ENCODE peak calls at places on chromosomes 4 and X, in nine cellular contexts. P is left ventricle myocardium inferior, N is HepG2, U is kidney, E is spleen, V is astrocyte, Q is OCI-LY7, T is fibroblast of lung, W is A549. C is an unnamed sample.

GRCh38 chr4:24405926-24406325 is 178.4 kb downstream of the DHX15 start:
- DNase-seq in T (no peak), P (no peak), W (no peak), E (no peak), V (no peak), Q (no peak), U (no peak), N (no peak), C (no peak)

GRCh38 chr4:181043486-181043885 is 1199.7 kb upstream of the TENM3 start:
- DNase-seq in T (no peak), P (no peak), Q (no peak), V (no peak), W (no peak), N (no peak), U (no peak), E (no peak), C (no peak)

GRCh38 chr4:3317656-3318211 is 24.9 kb downstream of the RGS12 start:
- DNase-seq in E (peak), Q (no peak), T (no peak), N (no peak), V (no peak), U (peak), W (no peak), P (no peak), C (peak)

GRCh38 chr4:184598753-184599491 is 50.3 kb downstream of the CASP3 start:
- DNase-seq in P (no peak), W (no peak), N (no peak), V (no peak), Q (no peak), U (no peak), E (no peak), T (no peak), C (peak)

GRCh38 chrX:39000802-39001201 is 199.5 kb downstream of the MID1IP1 start:
- DNase-seq in W (no peak), E (no peak), P (no peak), U (no peak), Q (no peak), N (no peak), T (peak), V (no peak), C (no peak)

GRCh38 chr4:1347410-1347864 is 429 bp downstream of the UVSSA start:
- DNase-seq in E (peak), W (peak), U (peak), N (peak), P (peak), V (peak), T (peak), Q (peak), C (peak)

GRCh38 chr4:86446996-86447395 is 87.1 kb upstream of the MAPK10 start:
- DNase-seq in N (no peak), P (no peak), T (no peak), V (no peak), U (no peak), Q (no peak), W (no peak), E (no peak), C (no peak)

GRCh38 chr4:153218961-153219360 is 14.7 kb downstream of the TRIM2 start:
- DNase-seq in Q (no peak), U (no peak), N (peak), W (no peak), E (no peak), V (no peak), P (no peak), T (no peak), C (no peak)

GRCh38 chr4:106659386-106659785 is 290.8 kb upstream of the GIMD1 start:
- DNase-seq in P (no peak), Q (no peak), T (no peak), W (no peak), N (no peak), E (no peak), V (no peak), U (no peak), C (no peak)

GRCh38 chrX:9562851-9563250 is 98.0 kb downstream of the TBL1X start:
- DNase-seq in T (peak), V (peak), W (peak), E (no peak), U (no peak), N (peak), Q (no peak), P (no peak), C (no peak)

GRCh38 chrX:9566150-9566621 is 101.3 kb downstream of the TBL1X start:
- DNase-seq in Q (no peak), V (peak), U (no peak), E (no peak), P (peak), W (peak), N (peak), T (peak), C (peak)

GRCh38 chr4:8897768-8898167 is 26.1 kb upstream of the HMX1 start:
- DNase-seq in T (no peak), Q (no peak), U (no peak), E (no peak), P (no peak), W (no peak), V (no peak), N (no peak), C (peak)

GRCh38 chr4:173237152-173237551 is 68.5 kb downstream of the GALNT7 start:
- DNase-seq in Q (no peak), V (no peak), W (no peak), P (no peak), T (no peak), N (no peak), U (no peak), E (no peak), C (no peak)

GRCh38 chr4:70739496-70740337 is 18.0 kb downstream of the RUFY3 start:
- DNase-seq in U (no peak), W (no peak), T (no peak), E (no peak), P (no peak), N (peak), V (no peak), Q (no peak), C (no peak)

GRCh38 chr4:162952232-162952631 is 214.5 kb downstream of the NAF1 start:
- DNase-seq in P (no peak), N (no peak), Q (no peak), T (no peak), W (no peak), E (no peak), U (no peak), V (peak), C (no peak)

GRCh38 chrX:19991350-19991718 is 473 bp upstream of the BCLAF3 start:
- DNase-seq in N (no peak), T (no peak), Q (peak), W (no peak), E (no peak), P (no peak), U (no peak), V (no peak), C (no peak)
- H3K4me3 ChIP-seq in N (peak), T (peak), Q (peak), W (peak), E (no peak), P (peak), U (peak), V (peak), C (peak)

DNA sequence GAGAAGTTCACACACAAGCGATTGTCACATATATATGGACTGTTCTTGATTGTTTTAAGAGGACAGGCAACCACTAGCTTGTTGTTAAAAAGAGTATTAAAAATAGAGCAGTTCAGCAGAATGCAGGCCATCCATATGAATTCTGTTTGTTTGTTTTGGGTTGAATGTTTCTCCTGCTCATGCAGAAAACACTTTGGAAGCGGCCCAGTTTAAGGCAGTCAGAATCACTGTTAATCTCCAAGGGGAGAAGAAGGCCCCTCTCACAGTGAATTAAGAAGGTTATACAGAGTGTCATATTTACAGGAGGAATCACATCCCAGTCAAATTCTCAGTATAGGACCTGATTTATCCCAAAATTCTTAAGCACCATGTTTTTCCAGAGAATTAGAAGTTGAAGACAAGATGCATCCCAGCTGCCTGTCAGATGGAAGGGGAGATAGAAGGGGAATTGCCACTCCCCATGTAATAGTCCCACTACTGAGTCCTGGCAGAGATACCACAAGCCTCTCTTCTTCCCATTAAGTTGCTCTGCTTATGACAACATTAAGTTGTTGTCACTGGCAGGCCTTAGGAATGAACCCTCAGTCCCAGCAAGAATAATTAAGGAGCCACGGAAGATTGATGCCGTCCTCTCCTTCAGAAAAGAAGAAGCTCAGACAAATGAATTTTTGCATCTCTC is 138.5 kb downstream of the LDB2 start:
- DNase-seq in Q (no peak), N (no peak), T (peak), V (no peak), U (no peak), E (no peak), P (no peak), W (no peak), C (no peak)
- H3K27ac ChIP-seq in Q (no peak), N (no peak), T (no peak), V (no peak), U (no peak), E (no peak), P (peak), W (no peak), C (no peak)

GRCh38 chr4:186647821-186648220 is 75.8 kb downstream of the FAT1 start:
- DNase-seq in N (no peak), Q (no peak), T (no peak), E (no peak), U (no peak), W (no peak), V (no peak), P (no peak), C (no peak)

GRCh38 chr4:186650401-186651180 is 73.1 kb downstream of the FAT1 start:
- DNase-seq in Q (no peak), N (no peak), V (no peak), E (no peak), U (no peak), T (no peak), W (no peak), P (no peak), C (no peak)

GRCh38 chr4:186651624-186652023 is 72.0 kb downstream of the FAT1 start:
- DNase-seq in T (peak), Q (no peak), U (peak), W (peak), N (no peak), P (peak), V (peak), E (no peak), C (peak)

GRCh38 chr4:186653973-186654372 is 69.7 kb downstream of the FAT1 start:
- DNase-seq in E (no peak), N (no peak), Q (no peak), U (no peak), T (no peak), V (no peak), W (no peak), P (no peak), C (no peak)

DNA sequence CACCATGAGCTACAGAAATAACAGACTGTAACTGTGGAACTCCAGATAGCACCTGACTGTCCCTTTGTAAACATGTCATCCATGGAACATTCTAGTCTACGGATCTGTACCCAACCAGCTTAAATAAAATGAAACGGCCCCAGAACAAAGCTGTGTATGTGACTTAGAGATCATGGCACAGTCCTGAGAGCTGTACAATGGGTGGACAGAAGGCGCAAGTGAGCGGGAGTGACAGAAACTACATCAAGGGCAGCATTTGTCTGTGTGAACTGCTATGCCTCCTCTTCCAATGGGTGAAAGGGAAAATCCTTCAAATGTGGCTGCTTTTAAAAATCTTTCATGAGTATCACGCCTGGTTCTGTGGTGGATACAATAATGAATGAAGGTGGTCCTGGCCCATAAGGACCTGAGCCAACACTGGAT is 72.5 kb downstream of the FAT1 start:
- DNase-seq in W (no peak), T (no peak), N (no peak), E (no peak), U (no peak), P (no peak), V (no peak), Q (no peak), C (no peak)
- H3K4me3 ChIP-seq in W (peak), T (no peak), N (no peak), E (no peak), U (peak), P (peak), V (peak), Q (no peak), C (peak)

DNA sequence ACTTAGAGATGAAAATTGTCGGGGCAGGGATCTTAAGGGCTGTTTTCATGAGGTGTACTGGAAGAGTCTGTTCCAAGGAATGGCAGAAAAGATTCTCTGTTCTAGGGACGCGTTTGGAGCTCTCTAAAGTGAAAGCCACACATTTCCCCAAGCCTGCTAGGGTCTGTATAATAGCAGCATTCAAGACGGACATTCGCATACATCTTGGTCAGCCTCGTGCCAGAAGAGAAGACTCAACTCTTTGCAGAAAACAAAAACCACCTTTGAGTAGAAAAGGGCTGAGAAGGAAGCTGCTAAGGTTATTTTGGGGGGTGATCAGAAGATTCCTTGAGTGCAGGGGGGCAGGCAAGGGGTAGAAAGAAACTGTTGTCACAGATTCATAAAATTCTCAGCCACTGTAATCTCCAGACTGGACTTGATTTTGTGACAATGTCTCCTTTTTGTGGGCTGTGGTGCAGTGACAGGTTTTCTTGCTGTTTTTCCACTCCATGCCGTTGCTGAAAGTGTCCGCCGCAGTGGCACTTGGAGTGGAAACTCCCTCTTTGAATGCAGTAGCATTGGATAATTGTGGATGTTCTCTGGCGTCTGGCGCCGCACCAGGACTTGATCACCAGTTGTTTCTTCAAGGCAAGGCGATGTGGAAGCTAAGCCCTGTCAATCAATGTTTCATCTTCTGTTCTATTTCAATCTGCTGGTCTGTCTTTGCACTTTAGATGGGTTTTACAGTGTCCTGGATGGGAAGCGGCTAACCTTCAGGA is 2.9 kb downstream of the GYG2 start:
- DNase-seq in U (no peak), E (no peak), Q (no peak), V (no peak), W (no peak), T (no peak), N (no peak), P (no peak), C (no peak)
- H3K27ac ChIP-seq in U (no peak), E (no peak), Q (no peak), V (no peak), W (no peak), T (no peak), N (no peak), P (no peak), C (no peak)

GRCh38 chr4:81199831-81200230 is 15.2 kb downstream of the PRKG2 start:
- DNase-seq in N (no peak), U (no peak), E (no peak), Q (no peak), P (no peak), V (no peak), T (no peak), W (no peak), C (no peak)
- H3K4me3 ChIP-seq in N (no peak), U (no peak), E (no peak), Q (no peak), P (no peak), V (no peak), T (no peak), W (no peak), C (no peak)

DNA sequence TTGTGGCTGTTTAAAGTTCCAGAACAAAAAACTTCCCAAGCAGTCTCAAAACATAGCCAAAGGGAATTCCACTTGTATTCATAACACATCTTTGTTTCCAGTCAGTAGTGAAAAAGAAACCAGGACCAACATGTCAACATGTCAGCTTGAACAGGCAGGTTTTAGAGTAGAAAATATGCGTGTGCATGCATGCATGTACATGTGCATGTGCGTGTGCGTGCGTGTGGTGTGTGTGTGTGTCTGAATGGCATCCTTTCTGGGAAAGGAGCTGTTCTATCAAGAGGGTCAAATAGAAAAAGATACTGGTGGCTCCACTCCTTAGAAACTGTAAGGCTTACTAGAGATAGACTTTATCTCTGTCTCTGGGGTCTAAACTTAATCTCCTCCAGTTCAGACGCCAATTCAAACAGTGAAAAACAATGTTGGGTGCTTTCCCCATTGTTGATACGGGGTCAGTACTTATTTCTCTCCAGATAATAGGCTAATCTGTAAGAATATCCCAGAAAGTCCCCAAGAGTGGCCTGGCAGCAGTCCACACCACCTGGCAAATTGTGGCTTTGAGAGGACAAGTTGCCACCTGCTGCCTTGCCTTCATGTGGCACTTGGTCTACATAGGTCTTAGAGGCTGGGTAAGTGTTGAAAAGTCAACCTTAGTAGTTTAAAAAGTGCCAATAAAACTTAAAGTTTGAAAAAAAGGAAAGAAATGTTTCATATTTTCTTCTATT is 110.3 kb downstream of the SCD5 start:
- DNase-seq in E (no peak), Q (no peak), V (no peak), N (no peak), P (no peak), W (no peak), T (no peak), U (no peak), C (peak)
- H3K27ac ChIP-seq in E (no peak), Q (no peak), V (no peak), N (no peak), P (peak), W (no peak), T (no peak), U (no peak), C (no peak)

DNA sequence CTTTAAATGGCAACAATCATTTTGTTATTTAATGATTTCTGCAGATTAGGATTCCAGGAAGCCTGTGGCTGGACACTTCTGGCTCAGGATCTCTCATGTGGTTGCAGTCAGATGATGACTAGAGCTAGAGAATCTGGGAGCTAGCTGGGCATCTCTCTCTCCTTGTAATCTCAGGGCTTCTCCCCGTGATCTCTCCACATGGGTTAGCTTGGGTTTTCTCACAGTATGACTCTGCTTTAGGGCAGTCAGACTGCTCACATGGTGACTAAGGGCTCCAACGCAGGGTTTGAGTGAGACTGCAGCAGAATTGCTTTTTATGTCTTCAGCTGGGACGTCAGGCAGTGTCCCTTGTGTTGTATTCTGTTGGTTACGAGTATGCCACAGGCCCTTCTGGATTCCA is 361.4 kb downstream of the CBLL2 start:
- DNase-seq in T (peak), V (peak), E (no peak), W (no peak), N (no peak), U (no peak), Q (no peak), P (no peak), C (no peak)
- H3K4me3 ChIP-seq in T (no peak), V (no peak), E (no peak), W (no peak), N (no peak), U (no peak), Q (no peak), P (no peak), C (no peak)

DNA sequence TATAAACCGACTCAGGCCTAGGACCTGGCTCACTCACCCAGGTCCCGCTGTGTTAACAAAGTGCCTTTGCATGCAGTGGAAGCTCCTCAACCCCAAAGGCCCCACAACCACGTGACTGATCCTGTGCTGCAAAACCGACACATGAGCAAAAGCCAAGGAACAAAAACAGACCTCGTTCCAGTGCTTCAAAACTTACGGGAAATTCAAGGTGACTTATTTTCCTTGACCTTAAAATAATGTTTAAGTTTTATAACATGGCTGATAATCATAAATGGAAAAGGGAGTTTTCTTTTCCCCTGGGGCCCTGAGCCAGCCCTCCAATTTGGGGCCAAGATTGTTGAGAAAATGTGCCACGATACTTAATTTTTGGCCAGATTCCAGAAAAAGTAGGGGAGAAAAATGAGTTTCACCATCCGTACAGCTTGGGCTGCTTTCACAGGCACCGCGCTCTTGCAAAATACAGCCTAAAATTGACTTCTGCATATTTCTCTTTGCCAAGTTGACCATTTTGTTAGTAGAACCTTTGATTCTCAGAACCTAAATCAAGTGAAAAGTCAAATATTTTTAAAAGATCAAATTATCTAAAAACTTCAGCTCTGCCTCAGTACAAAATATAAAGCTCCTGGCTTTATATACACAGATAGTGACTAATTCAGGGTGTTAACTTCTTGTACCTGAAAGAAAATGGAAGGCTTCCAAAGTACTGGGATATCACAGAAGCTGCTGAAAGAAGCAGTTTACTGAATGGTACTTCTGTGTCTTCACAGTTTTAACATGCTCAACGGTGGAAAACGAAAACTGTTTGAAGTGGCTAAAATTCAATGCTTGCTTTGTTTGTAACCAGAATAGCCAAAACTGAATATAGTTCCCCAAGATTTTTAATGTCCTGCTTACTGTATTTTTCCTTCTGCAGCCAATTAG is 93.8 kb downstream of the APBB2 start:
- DNase-seq in Q (no peak), T (peak), P (peak), E (no peak), W (no peak), N (no peak), V (peak), U (peak), C (peak)
- H3K27ac ChIP-seq in Q (no peak), T (no peak), P (peak), E (peak), W (no peak), N (no peak), V (no peak), U (peak), C (no peak)

C was measured in right cardiac atrium.